ENCODE peak calls at places on chromosomes 5 and 9, in ten cellular contexts. S is T-helper 17 cell, M is fibroblast of lung, E is activated T-helper 1 cell treated with Interleukin-2 at 50 U/mL for 16 hours, A is fibroblast of pulmonary artery, R is body of pancreas, N is progenitor cell of endocrine pancreas, L is kidney tubule cell, J is HS-5, Y is NCI-H748 treated with DMSO at 0.1 percent for 48 hours. K is an unnamed sample.

GRCh38 chr5:97412959-97413358 is 229.9 kb upstream of the RIOK2 start:
- DNase-seq in S (no peak), M (no peak), E (no peak), A (no peak), R (no peak), N (no peak), L (no peak), J (no peak), Y (no peak), K (no peak)

GRCh38 chr9:133519693-133520092 is 5.1 kb downstream of the MYMK start:
- DNase-seq in S (no peak), M (peak), E (no peak), A (peak), R (no peak), N (no peak), L (no peak), J (no peak), Y (no peak), K (no peak)

GRCh38 chr5:142235870-142236672 is 88.8 kb downstream of the SPRY4 start:
- DNase-seq in S (no peak), M (no peak), E (no peak), A (no peak), R (no peak), N (no peak), L (no peak), J (no peak), Y (no peak), K (no peak)

GRCh38 chr9:8730618-8731017 is 931.0 kb upstream of the DMAC1 start:
- DNase-seq in S (no peak), M (no peak), E (no peak), A (no peak), R (no peak), N (no peak), L (peak), J (no peak), Y (no peak), K (no peak)

GRCh38 chr9:83304686-83305085 is 233.5 kb downstream of the FRMD3 start:
- DNase-seq in S (no peak), M (peak), E (no peak), A (peak), R (peak), N (no peak), L (no peak), J (peak), Y (no peak), K (peak)

GRCh38 chr9:20981486-20981885 is 50.0 kb downstream of the HACD4 start:
- DNase-seq in S (no peak), M (peak), E (no peak), A (peak), R (no peak), N (no peak), L (peak), J (peak), Y (no peak), K (peak)

GRCh38 chr5:53199882-53200281 is 90.3 kb upstream of the MOCS2 start:
- DNase-seq in S (no peak), M (no peak), E (no peak), A (no peak), R (no peak), N (no peak), L (no peak), J (no peak), Y (no peak), K (no peak)

GRCh38 chr5:149680810-149681221 is 49.3 kb upstream of the PPARGC1B start:
- DNase-seq in S (no peak), M (no peak), E (no peak), A (no peak), R (no peak), N (no peak), L (no peak), J (no peak), Y (no peak), K (no peak)

GRCh38 chr5:89110916-89111646 is 228.1 kb upstream of the MEF2C start:
- DNase-seq in S (no peak), M (peak), E (no peak), A (no peak), R (no peak), N (no peak), L (peak), J (no peak), Y (no peak), K (no peak)

GRCh38 chr5:164191240-164191639 is 685.8 kb downstream of the MAT2B start:
- DNase-seq in S (no peak), M (peak), E (no peak), A (peak), R (peak), N (no peak), L (peak), J (no peak), Y (no peak), K (peak)

GRCh38 chr9:74711371-74711770 is 176.3 kb downstream of the TRPM6 start:
- DNase-seq in S (no peak), M (no peak), E (no peak), A (no peak), R (no peak), N (no peak), L (peak), J (no peak), Y (no peak), K (no peak)

GRCh38 chr5:60295423-60295822 is 401.9 kb upstream of the PDE4D start:
- DNase-seq in S (no peak), M (peak), E (no peak), A (peak), R (peak), N (no peak), L (peak), J (no peak), Y (no peak), K (no peak)

GRCh38 chr5:42597318-42597937 is 159.2 kb upstream of the CCDC152 start:
- DNase-seq in S (no peak), M (no peak), E (no peak), A (no peak), R (no peak), N (no peak), L (no peak), J (no peak), Y (no peak), K (no peak)

GRCh38 chr5:33479321-33479720 is 38.6 kb downstream of the TARS1 start:
- DNase-seq in S (no peak), M (peak), E (no peak), A (no peak), R (no peak), N (no peak), L (peak), J (no peak), Y (no peak), K (no peak)

GRCh38 chr5:78677777-78678668 is 29.5 kb upstream of the LHFPL2 start:
- DNase-seq in S (no peak), M (peak), E (no peak), A (peak), R (peak), N (no peak), L (peak), J (peak), Y (no peak), K (peak)

GRCh38 chr5:33379757-33380156 is 61.0 kb upstream of the TARS1 start:
- DNase-seq in S (no peak), M (no peak), E (no peak), A (peak), R (no peak), N (no peak), L (peak), J (no peak), Y (peak), K (peak)

GRCh38 chr5:141850786-141851185 is 27.4 kb downstream of the PCDH1 start:
- DNase-seq in S (no peak), M (no peak), E (no peak), A (no peak), R (no peak), N (no peak), L (no peak), J (no peak), Y (no peak), K (no peak)

GRCh38 chr5:142808778-142809606 is 38.8 kb downstream of the ARHGAP26 start:
- DNase-seq in S (no peak), M (no peak), E (no peak), A (no peak), R (no peak), N (no peak), L (no peak), J (no peak), Y (no peak), K (no peak)

GRCh38 chr9:2157277-2158105 is 142.3 kb downstream of the SMARCA2 start:
- DNase-seq in S (no peak), M (peak), E (no peak), A (peak), R (peak), N (no peak), L (peak), J (peak), Y (no peak), K (peak)

GRCh38 chr9:13221741-13222140 is 57.8 kb downstream of the MPDZ start:
- DNase-seq in S (no peak), M (no peak), E (no peak), A (no peak), R (no peak), N (no peak), L (no peak), J (no peak), Y (no peak), K (no peak)